ENCODE peak calls at places on chromosomes 5 and 9, in seven cellular contexts. K is heart left ventricle, Y is esophagus squamous epithelium, J is GM12891, U is H54, L is stomach, T is spleen. B is an unnamed sample.

GRCh38 chr5:95704150-95704549 is 21.4 kb upstream of the SPATA9 start:
- DNase-seq in U (no peak), J (no peak), K (no peak), Y (no peak), T (no peak), L (no peak), B (no peak)

GRCh38 chr5:172929371-172929838 is 29.8 kb upstream of the RPL26L1 start:
- DNase-seq in L (no peak), J (no peak), U (no peak), T (no peak), Y (no peak), K (no peak), B (no peak)

GRCh38 chr5:42583322-42583721 is 160.1 kb downstream of the GHR start:
- DNase-seq in U (peak), K (peak), Y (no peak), T (no peak), L (peak), J (peak), B (peak)

GRCh38 chr9:121179930-121180681 is 21.6 kb downstream of the RAB14 start:
- DNase-seq in J (no peak), U (no peak), T (no peak), L (no peak), K (no peak), Y (no peak), B (no peak)

GRCh38 chr9:37363124-37363523 is 59.4 kb upstream of the GRHPR start:
- DNase-seq in U (no peak), K (no peak), L (no peak), J (no peak), Y (no peak), T (no peak), B (no peak)

GRCh38 chr9:84062538-84062937 is 81.9 kb downstream of the RMI1 start:
- DNase-seq in T (no peak), J (no peak), U (no peak), K (peak), Y (no peak), L (no peak), B (no peak)

GRCh38 chr5:6732634-6733410 is 19.6 kb downstream of the TENT4A start:
- DNase-seq in Y (no peak), L (no peak), J (no peak), U (peak), K (peak), T (peak), B (no peak)

GRCh38 chr9:76646249-76646648 is 118.0 kb upstream of the PCA3 start:
- DNase-seq in U (no peak), Y (no peak), L (no peak), T (no peak), K (no peak), J (no peak), B (no peak)

GRCh38 chr5:36054646-36055045 is 12.0 kb downstream of the UGT3A2 start:
- DNase-seq in J (no peak), U (no peak), K (no peak), T (no peak), L (no peak), Y (no peak), B (no peak)

GRCh38 chr9:128943832-128944620 is 3.4 kb downstream of the DOLK start:
- DNase-seq in L (no peak), K (no peak), T (peak), Y (no peak), J (no peak), U (no peak), B (no peak)

GRCh38 chr5:150144211-150144801 is 11.3 kb downstream of the PDGFRB start:
- DNase-seq in U (no peak), L (no peak), T (no peak), K (peak), J (no peak), Y (no peak), B (peak)

GRCh38 chr5:73031839-73032238 is 76.0 kb downstream of the FCHO2 start:
- DNase-seq in J (no peak), K (peak), T (no peak), L (peak), Y (no peak), U (no peak), B (no peak)

GRCh38 chr9:96331236-96331947 is 29.4 kb upstream of the HSD17B3 start:
- DNase-seq in J (no peak), Y (no peak), U (peak), K (no peak), L (no peak), T (no peak), B (no peak)

GRCh38 chr5:141199359-141200235 is at the start of gene PCDHB11:
- DNase-seq in Y (no peak), J (no peak), K (no peak), U (peak), T (no peak), L (no peak), B (no peak)

GRCh38 chr5:75044406-75044805 is 8.0 kb downstream of the GCNT4 start:
- DNase-seq in U (no peak), T (no peak), K (no peak), Y (no peak), L (no peak), J (no peak), B (peak)

GRCh38 chr9:1747568-1747967 is 267.6 kb upstream of the SMARCA2 start:
- DNase-seq in T (no peak), K (no peak), J (no peak), U (no peak), L (no peak), Y (no peak), B (no peak)

GRCh38 chr9:133428579-133429215 is 6.5 kb downstream of the ADAMTS13 start:
- DNase-seq in K (no peak), U (no peak), T (no peak), Y (no peak), J (peak), L (peak), B (no peak)

GRCh38 chr5:82386576-82386975 is 108.4 kb upstream of the RPS23 start:
- DNase-seq in T (no peak), L (no peak), K (no peak), Y (no peak), U (no peak), J (no peak), B (peak)

DNA sequence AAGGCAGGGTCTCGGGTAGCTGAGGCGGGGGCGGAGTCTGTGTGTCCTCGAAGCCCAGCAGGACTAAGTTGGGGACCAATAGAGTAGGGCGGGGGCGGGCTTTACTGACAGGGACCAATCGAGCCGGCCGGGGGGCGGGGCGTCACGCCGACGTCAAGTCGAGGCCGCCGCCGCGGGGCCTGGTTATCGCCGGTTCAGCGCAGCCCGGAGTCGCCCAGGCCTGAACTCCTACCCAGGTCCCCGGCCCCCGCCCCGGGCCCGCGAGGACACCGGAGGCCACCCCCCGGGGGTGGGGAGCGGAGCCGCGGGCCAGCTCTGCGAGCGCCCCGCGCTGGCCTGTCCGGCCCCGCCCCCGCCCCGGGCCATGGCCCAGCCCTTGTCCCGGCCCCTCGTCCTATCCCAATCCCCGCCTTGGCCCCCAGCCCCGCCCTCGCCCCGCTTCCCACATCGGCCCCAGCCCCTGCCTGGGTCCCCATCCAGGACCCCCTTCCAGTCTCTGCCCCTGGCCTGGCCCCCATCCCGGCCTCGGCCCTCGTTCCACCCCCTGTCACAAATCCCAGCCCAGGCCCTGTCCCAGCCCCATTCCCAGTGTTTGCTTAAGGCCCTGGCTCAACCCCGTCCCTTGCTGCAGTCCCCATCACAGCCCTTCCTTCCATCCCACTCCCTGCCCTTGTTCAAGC is at the start of gene TMEM8B:
- DNase-seq in Y (peak), L (peak), T (peak), U (peak), J (peak), K (peak), B (peak)
- TF ChIP-seq POLR2A in Y (no peak), L (no peak), T (no peak), U (no peak), J (no peak), K (peak), B (peak)

GRCh38 chr9:68740561-68740960 is 35.5 kb downstream of the PIP5K1B start:
- DNase-seq in K (no peak), J (no peak), U (no peak), T (no peak), L (peak), Y (no peak), B (no peak)
- TF ChIP-seq POLR2A in K (no peak), J (no peak), U (no peak), T (no peak), L (no peak), Y (no peak), B (no peak)

DNA sequence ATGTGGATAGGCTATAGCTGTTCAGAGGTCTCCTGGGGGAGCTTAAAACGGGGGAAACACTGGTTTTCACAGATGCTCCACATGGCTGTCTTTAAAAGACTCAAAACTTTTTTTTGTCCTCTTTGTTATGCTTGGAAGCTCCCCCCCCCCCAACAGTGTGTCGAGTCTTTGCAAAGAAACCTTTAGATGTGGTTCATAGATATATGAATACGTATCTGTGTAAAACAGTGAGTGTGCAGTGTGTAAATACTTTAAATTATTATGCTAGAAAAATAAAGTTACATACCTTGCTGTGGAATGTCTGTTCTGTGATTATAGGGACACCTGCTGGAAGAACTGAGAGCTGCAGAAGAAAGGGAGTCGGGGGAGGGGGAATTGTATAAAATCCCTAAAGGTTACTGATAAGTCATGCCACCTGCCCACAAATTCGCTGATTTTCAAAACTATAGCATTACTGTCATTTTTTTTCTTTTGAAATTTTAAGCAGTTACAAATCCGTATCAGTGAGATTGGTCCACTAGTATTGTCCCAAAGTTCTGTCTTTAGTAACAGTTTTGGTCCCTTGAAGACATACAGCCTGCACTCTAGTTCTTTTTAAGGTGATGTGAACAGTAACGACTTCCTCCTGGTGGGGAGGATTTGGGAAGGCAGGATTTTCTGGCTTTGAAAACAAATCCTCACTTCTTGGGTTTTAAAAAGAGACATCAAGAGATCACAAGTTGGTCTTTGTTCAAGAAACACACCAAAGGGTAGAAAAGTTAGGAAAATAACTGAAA is 22.9 kb downstream of the RGMB start:
- DNase-seq in L (no peak), J (peak), K (no peak), U (no peak), T (no peak), Y (no peak), B (no peak)
- TF ChIP-seq POLR2A in L (no peak), J (no peak), K (no peak), U (no peak), T (no peak), Y (no peak), B (no peak)

GRCh38 chr5:168007286-168007685 is 284.2 kb upstream of the WWC1 start:
- DNase-seq in Y (no peak), U (no peak), T (no peak), K (no peak), L (no peak), J (no peak), B (no peak)

GRCh38 chr5:168005093-168005492 is 286.4 kb upstream of the WWC1 start:
- DNase-seq in J (no peak), K (no peak), T (no peak), Y (no peak), U (no peak), L (no peak), B (no peak)

GRCh38 chr5:168008555-168008954 is 282.9 kb upstream of the WWC1 start:
- DNase-seq in L (no peak), U (no peak), T (no peak), K (no peak), J (no peak), Y (no peak), B (no peak)

GRCh38 chr5:168002116-168002515 is 289.3 kb upstream of the WWC1 start:
- DNase-seq in J (no peak), Y (no peak), K (no peak), T (no peak), L (no peak), U (no peak), B (no peak)

DNA sequence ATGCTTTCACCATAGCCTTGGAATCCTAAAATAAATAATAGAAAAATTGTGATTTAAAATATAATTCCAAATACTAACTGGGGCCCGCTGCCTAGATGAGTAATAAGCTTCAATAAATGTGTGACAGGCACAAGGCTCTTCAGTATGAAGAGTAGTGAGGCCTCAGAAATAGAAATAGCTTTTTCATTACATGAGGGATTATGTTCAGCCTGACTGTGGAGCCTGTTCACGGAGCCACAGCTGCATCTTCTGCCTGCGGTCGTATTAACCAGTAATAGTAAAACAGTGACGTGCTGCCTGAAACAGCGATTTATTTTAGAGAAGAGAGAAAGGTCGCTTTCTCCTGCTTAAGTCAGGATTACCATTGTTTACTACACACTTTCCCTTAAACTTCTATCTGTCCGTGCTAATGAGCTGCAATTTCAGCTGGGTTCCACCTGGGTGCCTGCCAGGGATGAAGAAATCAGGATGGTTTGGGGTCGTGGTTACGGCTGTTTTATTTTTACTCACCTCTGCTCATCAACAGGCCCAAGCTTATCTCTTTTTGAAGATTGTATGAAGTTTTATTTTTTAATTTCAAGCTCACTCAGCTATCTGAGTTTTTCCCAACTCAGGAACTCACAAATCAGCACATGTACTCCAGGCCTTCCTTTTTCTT is 284.8 kb upstream of the WWC1 start:
- DNase-seq in Y (no peak), L (no peak), U (no peak), K (no peak), J (no peak), T (no peak), B (no peak)
- TF ChIP-seq POLR2A in Y (no peak), L (no peak), U (no peak), K (no peak), J (no peak), T (no peak), B (no peak)

GRCh38 chr5:149082271-149082670 is 19.4 kb upstream of the SH3TC2 start:
- DNase-seq in Y (no peak), T (no peak), K (no peak), J (no peak), L (no peak), U (no peak), B (no peak)

GRCh38 chr5:149083846-149084245 is 21.0 kb upstream of the SH3TC2 start:
- DNase-seq in K (no peak), J (no peak), Y (no peak), U (no peak), T (no peak), L (no peak), B (no peak)

GRCh38 chr5:149080294-149080693 is 17.4 kb upstream of the SH3TC2 start:
- DNase-seq in K (no peak), T (no peak), U (no peak), Y (no peak), J (no peak), L (no peak), B (no peak)

GRCh38 chr5:149079883-149080282 is 17.0 kb upstream of the SH3TC2 start:
- DNase-seq in K (no peak), L (no peak), T (no peak), Y (no peak), J (no peak), U (no peak), B (no peak)
- TF ChIP-seq POLR2A in K (no peak), L (no peak), T (no peak), Y (no peak), J (no peak), U (no peak), B (no peak)

DNA sequence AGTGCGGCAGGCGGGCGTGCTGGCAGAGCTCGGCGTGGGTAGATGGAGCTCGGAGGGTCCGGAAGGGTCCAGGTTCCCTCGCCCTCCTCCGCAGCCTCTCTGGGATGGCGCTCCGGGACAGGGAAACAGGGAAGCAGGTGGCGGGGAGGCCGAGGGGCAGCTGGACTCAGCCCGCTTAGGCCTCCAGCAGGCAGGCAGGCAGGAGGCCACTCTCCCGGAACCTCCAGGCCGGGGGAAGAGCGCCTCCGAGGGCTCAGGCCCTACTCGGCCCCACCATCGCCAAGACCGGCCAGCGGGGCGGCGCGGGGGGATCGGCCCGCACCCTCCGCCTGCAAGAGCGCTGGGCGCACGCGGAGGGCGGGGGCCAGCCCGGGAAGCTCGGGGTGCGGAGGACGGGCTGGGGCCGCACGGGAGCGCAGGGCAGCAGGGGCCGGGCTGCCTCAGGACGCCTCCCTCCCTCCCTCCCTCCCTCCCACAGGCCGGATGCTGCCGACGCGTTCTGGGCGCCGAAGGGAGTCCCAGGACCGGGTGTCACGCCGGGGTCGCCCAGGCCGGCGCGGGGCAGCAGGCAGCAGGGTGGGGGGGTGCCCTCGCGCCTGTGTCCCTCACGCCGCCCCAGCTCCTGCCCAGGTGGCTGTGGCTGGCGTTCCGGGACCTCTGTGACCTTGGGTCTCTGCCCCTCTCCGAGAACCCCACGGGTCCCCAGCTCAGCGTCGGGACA is 977 bp downstream of the MGAT4B start:
- DNase-seq in Y (no peak), T (peak), U (no peak), J (peak), K (peak), L (no peak), B (peak)
- TF ChIP-seq POLR2A in Y (no peak), T (no peak), U (peak), J (no peak), K (peak), L (no peak), B (peak)

GRCh38 chr5:80129146-80129545 is 94.0 kb downstream of the THBS4 start:
- DNase-seq in L (no peak), T (no peak), J (no peak), Y (no peak), U (no peak), K (no peak), B (no peak)
- TF ChIP-seq POLR2A in L (no peak), T (no peak), J (no peak), Y (no peak), U (no peak), K (no peak), B (no peak)